ENCODE peak calls at places on chromosomes 16 and 17, in six cellular contexts. A, S, Z, K, H and X are unnamed samples.

GRCh38 chr16:12907670-12908233 is 6.4 kb downstream of the SHISA9 start:
- DNase-seq in A (no peak), Z (no peak), S (no peak), H (no peak), K (no peak), X (no peak)

GRCh38 chr16:81204794-81205680 is 33.5 kb upstream of the BCO1 start:
- DNase-seq in Z (peak; percentile 30), K (peak; percentile 27), S (peak; percentile 83), A (peak; percentile 72), H (no peak), X (peak; percentile 83)

GRCh38 chr16:471353-472198 is 46.1 kb downstream of the RAB11FIP3 start:
- DNase-seq in Z (no peak), A (peak; percentile 23), K (no peak), S (no peak), H (no peak), X (no peak)

GRCh38 chr16:48139517-48139916 is 16.3 kb downstream of the ABCC12 start:
- DNase-seq in Z (no peak), A (no peak), K (no peak), H (no peak), S (no peak), X (no peak)

GRCh38 chr16:5595849-5596248 is 498.3 kb upstream of the EEF2KMT start:
- DNase-seq in H (no peak), Z (no peak), S (no peak), K (no peak), A (no peak), X (no peak)

GRCh38 chr16:29719063-29719462 is 26.7 kb downstream of the C16orf54 start:
- DNase-seq in Z (no peak), K (no peak), A (no peak), H (no peak), S (no peak), X (no peak)

GRCh38 chr16:11824362-11824761 is 27.0 kb downstream of the RSL1D1 start:
- DNase-seq in S (no peak), K (no peak), H (peak; percentile 69), A (no peak), Z (no peak), X (no peak)

GRCh38 chr17:44170499-44171201 is at the start of gene ASB16:
- DNase-seq in A (peak; percentile 33), S (peak; percentile 67), K (no peak), Z (no peak), H (no peak), X (peak; percentile 35)

GRCh38 chr17:66524848-66525247 is 222.4 kb downstream of the PRKCA start:
- DNase-seq in H (no peak), S (no peak), A (no peak), K (no peak), Z (no peak), X (no peak)

GRCh38 chr16:63806794-63807506 is 1314.9 kb downstream of the CDH11 start:
- DNase-seq in K (no peak), S (no peak), H (no peak), A (no peak), Z (no peak), X (no peak)

GRCh38 chr17:37838276-37838675 is 85.9 kb upstream of the TBC1D3K start:
- DNase-seq in Z (no peak), S (no peak), H (no peak), K (no peak), A (no peak), X (no peak)

GRCh38 chr17:45132302-45132568 is at the start of gene PLCD3:
- DNase-seq in K (no peak), S (no peak), Z (no peak), H (no peak), A (no peak), X (no peak)

GRCh38 chr17:75490953-75491649 is 24.2 kb downstream of the CASKIN2 start:
- DNase-seq in Z (no peak), K (no peak), S (no peak), H (no peak), A (no peak), X (no peak)

GRCh38 chr16:3066440-3066748 is 954 bp downstream of the IL32 start:
- DNase-seq in Z (no peak), S (no peak), A (no peak), K (no peak), H (no peak), X (no peak)

GRCh38 chr17:51703364-51704341 is 443.3 kb downstream of the UTP18 start:
- DNase-seq in Z (no peak), H (no peak), A (no peak), S (no peak), K (no peak), X (peak; percentile 69)

GRCh38 chr17:36149296-36149820 is 27.1 kb downstream of the TBC1D3B start:
- DNase-seq in S (peak; percentile 88), K (no peak), H (no peak), Z (no peak), A (peak; percentile 18), X (peak; percentile 63)

GRCh38 chr16:49961087-49961486 is 63.9 kb upstream of the CNEP1R1 start:
- DNase-seq in A (peak; percentile 28), H (no peak), K (no peak), S (peak; percentile 48), Z (no peak), X (peak; percentile 75)

GRCh38 chr17:78839762-78840529 is 668 bp downstream of the USP36 start:
- DNase-seq in Z (peak; percentile 52), S (peak; percentile 75), H (peak; percentile 46), A (peak; percentile 81), K (no peak), X (peak; percentile 78)

GRCh38 chr16:28918698-28919097 is 6.3 kb downstream of the RABEP2 start:
- DNase-seq in A (no peak), H (no peak), K (no peak), S (no peak), Z (no peak), X (no peak)

GRCh38 chr16:26614102-26614864 is 452.4 kb upstream of the C16orf82 start:
- DNase-seq in Z (no peak), K (no peak), H (no peak), S (no peak), A (no peak), X (no peak)

GRCh38 chr16:65343556-65343955 is 221.7 kb upstream of the CDH11 start:
- DNase-seq in Z (no peak), K (no peak), S (no peak), H (no peak), A (no peak), X (peak; percentile 7)

GRCh38 chr16:65339062-65339461 is 217.2 kb upstream of the CDH11 start:
- DNase-seq in H (no peak), S (no peak), A (no peak), K (no peak), Z (no peak), X (no peak)

DNA sequence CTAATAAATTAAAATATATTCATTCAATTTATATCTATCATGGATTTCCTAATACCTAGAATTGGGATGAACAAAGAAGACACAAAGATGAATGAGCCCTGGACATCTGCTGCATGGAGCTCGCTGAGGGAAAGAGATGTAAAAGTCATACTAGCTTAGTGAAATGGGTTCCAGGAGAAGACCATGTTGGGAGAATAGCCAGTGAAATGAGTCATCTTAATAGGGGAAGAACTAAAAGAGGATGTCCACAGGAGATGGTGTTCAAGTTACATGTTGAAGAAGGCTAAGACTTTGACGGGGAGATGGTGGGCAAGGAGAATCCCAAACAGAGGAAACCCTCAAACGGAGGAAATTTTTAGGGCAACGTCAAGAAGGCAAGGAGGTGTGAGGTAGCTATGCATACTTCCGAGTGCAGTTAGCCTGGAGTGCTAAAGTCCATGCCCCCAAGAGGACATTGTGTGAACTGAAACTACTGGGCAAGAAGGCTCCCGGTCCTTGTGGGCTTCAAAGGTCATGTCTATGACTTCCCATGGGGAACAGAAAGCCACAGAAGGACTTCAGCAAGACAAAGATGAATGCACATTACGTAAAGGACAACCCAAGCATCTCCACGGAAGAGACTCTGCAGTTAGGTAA is 220.5 kb upstream of the CDH11 start:
- DNase-seq in S (no peak), H (no peak), Z (no peak), K (no peak), A (no peak), X (no peak)
- H3K4me3 ChIP-seq in S (no peak overlapping the region), H (no peak overlapping the region), Z (no peak overlapping the region), K (no peak overlapping the region), A (no peak overlapping the region), X (no peak overlapping the region)

DNA sequence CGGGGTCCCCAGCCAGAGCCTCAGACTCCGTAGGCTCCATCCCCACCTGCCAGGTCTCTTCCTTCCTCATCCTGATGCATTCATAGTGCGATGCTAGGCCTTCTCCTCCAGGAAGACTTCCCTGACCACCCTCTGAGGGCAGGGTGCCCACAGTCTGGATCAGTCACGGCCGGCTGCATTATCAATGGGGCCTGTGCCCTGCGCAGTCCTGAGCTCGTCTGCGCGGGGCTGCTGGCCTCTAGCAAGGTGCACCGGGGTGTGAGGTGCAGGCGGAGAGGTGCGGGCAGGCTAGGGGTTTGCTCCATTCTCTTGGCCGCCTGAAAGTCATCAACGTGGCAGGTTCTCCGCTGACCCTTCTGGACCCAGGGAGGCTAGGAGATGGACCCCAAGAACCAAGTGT is 56.9 kb upstream of the ACSF3 start:
- DNase-seq in A (no peak), Z (no peak), H (no peak), K (no peak), S (no peak), X (no peak)
- TF ChIP-seq CTCF in A (no peak), Z (no peak), H (no peak), K (no peak), S (no peak), X (no peak)

DNA sequence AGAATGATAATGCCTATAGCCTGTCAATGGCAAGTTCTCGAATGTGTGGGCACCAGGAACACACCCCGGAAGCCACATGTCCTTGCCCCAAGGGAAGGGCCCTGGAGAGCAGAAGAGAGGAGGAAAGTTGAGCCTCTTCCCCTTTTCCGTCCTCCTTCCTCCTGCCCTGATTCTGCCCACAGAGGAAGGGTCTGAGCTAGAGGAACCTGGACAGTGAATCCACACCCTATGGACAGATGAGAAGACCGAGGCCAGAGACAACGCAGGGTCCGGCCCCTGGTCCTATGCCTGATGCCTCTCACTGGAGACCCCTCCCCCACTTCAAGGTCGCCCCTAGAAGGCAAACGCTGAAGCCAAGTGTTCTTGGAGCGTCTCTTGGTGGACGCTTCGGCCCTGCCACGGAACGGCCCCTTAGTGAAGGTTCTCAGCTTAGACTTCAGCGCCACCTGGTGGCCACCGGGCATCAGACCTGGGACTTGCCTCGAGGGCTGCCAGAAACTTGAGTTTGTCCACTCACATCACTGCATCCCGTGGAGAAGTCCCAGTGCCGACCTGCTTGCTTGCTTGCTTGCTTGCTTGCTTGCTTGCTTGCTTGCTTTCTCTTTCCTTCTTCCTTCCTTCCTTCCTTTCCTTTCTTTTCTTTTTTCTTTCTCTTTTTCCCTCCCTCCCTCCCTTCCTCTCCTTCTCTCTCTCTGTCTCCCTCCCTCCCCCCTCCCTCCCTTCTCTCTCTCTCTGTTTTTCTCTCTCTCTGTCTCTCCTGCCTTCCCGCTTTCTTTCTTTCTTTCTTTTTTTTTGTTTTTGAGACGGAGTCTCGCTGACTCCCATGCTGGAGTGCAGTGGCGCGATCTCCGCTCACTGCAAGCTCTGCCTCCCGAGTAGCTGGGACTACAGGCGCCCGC is 20.6 kb upstream of the SPNS3 start:
- DNase-seq in H (peak; percentile 92), Z (peak; percentile 92), A (peak; percentile 89), K (peak; percentile 79), S (peak; percentile 96), X (peak; percentile 92)
- H3K4me3 ChIP-seq in H (no peak overlapping the region), Z (no peak overlapping the region), A (no peak overlapping the region), K (no peak overlapping the region), S (no peak overlapping the region), X (no peak overlapping the region)

GRCh38 chr17:53150101-53150698 is 672.5 kb upstream of the KIF2B start:
- DNase-seq in K (no peak), H (no peak), S (no peak), A (peak; percentile 0), Z (no peak), X (no peak)
- TF ChIP-seq CTCF in K (no peak), H (no peak), S (no peak), A (no peak), Z (no peak), X (no peak)